ENCODE peak calls at places on chromosomes 7 and 10, in six cellular contexts. A, B, H, F, Y and X are unnamed samples.

GRCh38 chr7:43674559-43675436 is 54.5 kb downstream of the COA1 start:
- DNase-seq in A (no peak), B (peak; percentile 99), H (no peak), F (peak; percentile 86), Y (no peak), X (no peak)

GRCh38 chr7:26179826-26180497 is 20.6 kb downstream of the HNRNPA2B1 start:
- DNase-seq in A (no peak), B (no peak), H (no peak), F (no peak), Y (no peak), X (no peak)

GRCh38 chr10:4804505-4804904 is 21.5 kb upstream of the AKR1E2 start:
- DNase-seq in A (no peak), B (peak; percentile 44), H (no peak), F (peak; percentile 42), Y (no peak), X (no peak)

GRCh38 chr10:110398419-110399162 is 93.9 kb upstream of the SMNDC1 start:
- DNase-seq in A (peak; percentile 86), B (peak; percentile 90), H (no peak), F (peak; percentile 95), Y (no peak), X (no peak)

GRCh38 chr7:27210441-27211083 is 10.7 kb upstream of the HOXA13 start:
- DNase-seq in A (no peak), B (peak; percentile 27), H (peak; percentile 82), F (no peak), Y (peak; percentile 60), X (peak; percentile 80)

GRCh38 chr7:13179011-13179574 is 491.7 kb downstream of the ARL4A start:
- DNase-seq in A (no peak), B (no peak), H (no peak), F (no peak), Y (no peak), X (no peak)

GRCh38 chr7:155009570-155010157 is 6.7 kb upstream of the PAXIP1 start:
- DNase-seq in A (no peak), B (no peak), H (peak; percentile 45), F (no peak), Y (no peak), X (no peak)

GRCh38 chr7:11689096-11689495 is 142.9 kb downstream of the THSD7A start:
- DNase-seq in A (no peak), B (no peak), H (no peak), F (no peak), Y (no peak), X (no peak)

GRCh38 chr10:51867956-51868355 is 168.6 kb upstream of the CSTF2T start:
- DNase-seq in A (peak; percentile 91), B (peak; percentile 94), H (no peak), F (peak; percentile 34), Y (no peak), X (no peak)

GRCh38 chr7:54560726-54561125 is 18.6 kb downstream of the VSTM2A start:
- DNase-seq in A (no peak), B (no peak), H (no peak), F (no peak), Y (no peak), X (no peak)

GRCh38 chr7:147400221-147400689 is 1190.3 kb upstream of the C7orf33 start:
- DNase-seq in A (peak; percentile 27), B (peak; percentile 67), H (no peak), F (no peak), Y (no peak), X (no peak)

GRCh38 chr10:18021725-18022480 is 70.2 kb downstream of the SLC39A12 start:
- DNase-seq in A (no peak), B (no peak), H (no peak), F (no peak), Y (no peak), X (no peak)

GRCh38 chr10:110016037-110016436 is 8.3 kb downstream of the ADD3 start:
- DNase-seq in A (no peak), B (peak; percentile 26), H (no peak), F (no peak), Y (no peak), X (no peak)

GRCh38 chr10:132574783-132575319 is 37.3 kb downstream of the INPP5A start:
- DNase-seq in A (no peak), B (peak; percentile 66), H (peak; percentile 50), F (no peak), Y (no peak), X (peak; percentile 21)

GRCh38 chr10:86337121-86337601 is 29.4 kb downstream of the GRID1 start:
- DNase-seq in A (no peak), B (no peak), H (no peak), F (no peak), Y (no peak), X (peak; percentile 12)

GRCh38 chr10:94069884-94070283 is 76.2 kb downstream of the PLCE1 start:
- DNase-seq in A (no peak), B (peak; percentile 49), H (no peak), F (no peak), Y (no peak), X (no peak)

GRCh38 chr7:74051629-74052410 is 23.8 kb downstream of the ELN start:
- DNase-seq in A (no peak), B (no peak), H (peak; percentile 80), F (no peak), Y (peak; percentile 41), X (peak; percentile 62)

GRCh38 chr7:6226194-6226799 is 46.1 kb downstream of the CYTH3 start:
- DNase-seq in A (peak; percentile 82), B (peak; percentile 78), H (no peak), F (peak; percentile 79), Y (no peak), X (no peak)

GRCh38 chr7:30791126-30791525 is 19.9 kb downstream of the MINDY4 start:
- DNase-seq in A (no peak), B (no peak), H (peak; percentile 52), F (no peak), Y (no peak), X (peak; percentile 39)

GRCh38 chr7:25849361-25850184 is 302.4 kb upstream of the NFE2L3 start:
- DNase-seq in A (peak; percentile 86), B (peak; percentile 88), H (no peak), F (peak; percentile 68), Y (peak; percentile 50), X (no peak)

GRCh38 chr7:88927-89921 is 103.1 kb upstream of the FAM20C start:
- DNase-seq in A (no peak), B (peak; percentile 99), H (no peak), F (peak; percentile 76), Y (peak; percentile 63), X (no peak)

GRCh38 chr7:117389871-117390270 is 37.4 kb downstream of the ASZ1 start:
- DNase-seq in A (no peak), B (no peak), H (no peak), F (no peak), Y (no peak), X (no peak)

GRCh38 chr7:117384693-117385092 is 42.6 kb downstream of the ASZ1 start:
- DNase-seq in A (no peak), B (no peak), H (no peak), F (no peak), Y (no peak), X (no peak)

GRCh38 chr7:117383826-117384225 is 43.5 kb downstream of the ASZ1 start:
- DNase-seq in A (no peak), B (no peak), H (no peak), F (no peak), Y (no peak), X (no peak)

GRCh38 chr7:117385340-117386124 is 41.8 kb downstream of the ASZ1 start:
- DNase-seq in A (no peak), B (peak; percentile 48), H (no peak), F (no peak), Y (no peak), X (no peak)

GRCh38 chr7:117386125-117386709 is 41.1 kb downstream of the ASZ1 start:
- DNase-seq in A (no peak), B (peak; percentile 75), H (no peak), F (no peak), Y (no peak), X (no peak)
- TF ChIP-seq CTCF in A (no peak), B (no peak), H (no peak), F (no peak), Y (no peak), X (no peak)

DNA sequence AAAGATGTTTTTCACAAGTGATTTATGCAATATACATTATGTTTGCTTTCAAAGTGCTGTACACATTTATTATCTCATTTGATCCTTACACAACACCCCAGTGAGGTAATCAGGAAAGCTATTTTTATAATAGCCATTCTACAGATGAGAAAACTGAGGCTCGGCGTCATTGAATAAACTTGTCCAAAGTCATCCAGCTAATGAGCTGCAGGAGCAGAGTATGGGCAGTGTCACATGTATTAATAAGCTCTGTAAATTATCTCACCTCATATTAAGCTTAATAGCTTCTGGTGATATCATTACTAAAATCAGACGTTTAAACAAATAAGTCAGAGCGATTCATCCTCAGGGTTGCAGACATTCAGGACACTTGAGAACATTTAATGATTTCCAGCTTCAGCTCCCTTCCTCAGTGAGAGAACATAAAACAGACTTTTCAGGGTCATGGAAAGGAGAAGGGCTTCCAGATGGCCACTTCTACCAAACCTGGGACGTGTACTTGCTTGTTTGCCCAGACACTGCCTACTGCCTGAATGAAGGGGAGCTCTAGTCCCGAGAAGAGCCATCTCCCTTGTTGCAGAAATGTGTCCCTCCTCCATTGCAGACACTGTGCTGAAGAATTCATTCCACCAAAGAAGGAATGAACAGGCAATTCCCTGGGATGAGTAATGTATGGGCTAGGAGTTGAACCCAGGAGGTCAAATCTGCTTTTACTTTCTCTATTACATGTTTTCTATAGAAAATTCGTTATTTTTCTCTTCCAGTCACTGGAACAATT is 20.5 kb upstream of the FZD1 start:
- DNase-seq in A (no peak), B (peak; percentile 49), H (no peak), F (no peak), Y (no peak), X (no peak)
- TF ChIP-seq CTCF in A (no peak), B (no peak), H (no peak), F (no peak), Y (no peak), X (no peak)

GRCh38 chr7:1440620-1441019 is 18.6 kb downstream of the MICALL2 start:
- DNase-seq in A (no peak), B (no peak), H (no peak), F (no peak), Y (no peak), X (no peak)

GRCh38 chr7:1438821-1439220 is 20.4 kb downstream of the MICALL2 start:
- DNase-seq in A (no peak), B (no peak), H (no peak), F (no peak), Y (no peak), X (no peak)

GRCh38 chr7:1438208-1438607 is 21.1 kb downstream of the MICALL2 start:
- DNase-seq in A (no peak), B (no peak), H (no peak), F (no peak), Y (no peak), X (no peak)

GRCh38 chr7:1441615-1442354 is 17.5 kb downstream of the MICALL2 start:
- DNase-seq in A (no peak), B (no peak), H (no peak), F (no peak), Y (no peak), X (no peak)

GRCh38 chr7:1439373-1440363 is 19.6 kb downstream of the MICALL2 start:
- DNase-seq in A (no peak), B (no peak), H (no peak), F (no peak), Y (no peak), X (no peak)
- TF ChIP-seq CTCF in A (no peak), B (no peak), H (no peak), F (no peak), Y (no peak), X (no peak)

DNA sequence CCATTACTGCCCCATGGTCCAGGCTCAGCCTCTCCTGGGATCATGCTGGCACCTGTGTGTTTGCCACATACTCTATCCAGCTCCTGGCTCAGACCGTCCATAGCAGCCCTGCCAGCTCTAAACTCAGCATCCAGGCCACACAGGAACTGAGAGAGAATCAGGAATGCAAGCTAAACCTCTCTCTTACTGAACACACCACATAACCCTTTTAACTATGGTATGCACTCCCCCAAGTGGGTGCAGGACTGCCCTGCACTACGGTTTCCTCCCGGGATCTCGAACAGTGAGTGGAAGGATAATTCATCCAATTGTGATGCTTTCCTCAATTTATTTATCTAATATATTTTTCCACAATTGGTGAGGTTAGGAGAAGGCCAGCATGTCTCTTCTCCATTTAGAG is 17.1 kb upstream of the ZNF800 start:
- DNase-seq in A (no peak), B (peak; percentile 7), H (no peak), F (no peak), Y (no peak), X (no peak)
- TF ChIP-seq CTCF in A (peak; percentile 17), B (no peak), H (no peak), F (peak; percentile 17), Y (no peak), X (no peak)